ENCODE peak calls at places on chromosomes 3 and 15, in seven cellular contexts. One of them, this sample, is unnamed.
A peak's percentile ranks its signal among the peaks of the same experiment; 100 is the strongest.

GRCh38 chr15:48355377-48355776 is 24.1 kb downstream of the DUT start:
- DNase-seq in Peyer's patch: no peak
- DNase-seq in body of pancreas: no peak
- DNase-seq in fibroblast of mammary gland: peak; percentile 95
- DNase-seq in endothelial cell: no peak
- DNase-seq in HFFc6: no peak
- DNase-seq in BJ: no peak
- DNase-seq in this sample: no peak

GRCh38 chr3:52281980-52282801 is 3.7 kb upstream of the WDR82 start:
- DNase-seq in Peyer's patch: no peak
- DNase-seq in body of pancreas: no peak
- DNase-seq in fibroblast of mammary gland: peak; percentile 56
- DNase-seq in endothelial cell: no peak
- DNase-seq in HFFc6: peak; percentile 23
- DNase-seq in BJ: no peak
- DNase-seq in this sample: no peak

GRCh38 chr15:43795997-43796396 is 3.9 kb downstream of the SERF2 start:
- DNase-seq in Peyer's patch: no peak
- DNase-seq in body of pancreas: no peak
- DNase-seq in fibroblast of mammary gland: no peak
- DNase-seq in endothelial cell: no peak
- DNase-seq in HFFc6: no peak
- DNase-seq in BJ: no peak
- DNase-seq in this sample: no peak

GRCh38 chr3:112197131-112197530 is 64.1 kb upstream of the GCSAM start:
- DNase-seq in Peyer's patch: no peak
- DNase-seq in body of pancreas: no peak
- DNase-seq in fibroblast of mammary gland: no peak
- DNase-seq in endothelial cell: no peak
- DNase-seq in HFFc6: no peak
- DNase-seq in BJ: no peak
- DNase-seq in this sample: no peak

GRCh38 chr3:48492461-48493202 is 11.3 kb downstream of the SHISA5 start:
- DNase-seq in Peyer's patch: no peak
- DNase-seq in body of pancreas: no peak
- DNase-seq in fibroblast of mammary gland: peak; percentile 28
- DNase-seq in endothelial cell: no peak
- DNase-seq in HFFc6: no peak
- DNase-seq in BJ: peak; percentile 46
- DNase-seq in this sample: no peak

GRCh38 chr15:91921821-91922198 is 68.3 kb downstream of the SLCO3A1 start:
- DNase-seq in Peyer's patch: no peak
- DNase-seq in body of pancreas: no peak
- DNase-seq in fibroblast of mammary gland: peak; percentile 33
- DNase-seq in endothelial cell: no peak
- DNase-seq in HFFc6: no peak
- DNase-seq in BJ: no peak
- DNase-seq in this sample: no peak

GRCh38 chr3:24185738-24186384 is 240.8 kb downstream of the NR1D2 start:
- DNase-seq in Peyer's patch: no peak
- DNase-seq in body of pancreas: peak; percentile 60
- DNase-seq in fibroblast of mammary gland: peak; percentile 82
- DNase-seq in endothelial cell: peak; percentile 44
- DNase-seq in HFFc6: peak; percentile 53
- DNase-seq in BJ: no peak
- DNase-seq in this sample: no peak

GRCh38 chr15:68379759-68380290 is 52.1 kb downstream of the ITGA11 start:
- DNase-seq in Peyer's patch: no peak
- DNase-seq in body of pancreas: no peak
- DNase-seq in fibroblast of mammary gland: no peak
- DNase-seq in endothelial cell: no peak
- DNase-seq in HFFc6: no peak
- DNase-seq in BJ: no peak
- DNase-seq in this sample: peak; percentile 45

GRCh38 chr3:170490828-170491560 is 72.3 kb downstream of the CLDN11 start:
- DNase-seq in Peyer's patch: no peak
- DNase-seq in body of pancreas: no peak
- DNase-seq in fibroblast of mammary gland: no peak
- DNase-seq in endothelial cell: no peak
- DNase-seq in HFFc6: no peak
- DNase-seq in BJ: no peak
- DNase-seq in this sample: no peak

GRCh38 chr3:186523022-186523421 is 21.2 kb downstream of the CRYGS start:
- DNase-seq in Peyer's patch: no peak
- DNase-seq in body of pancreas: no peak
- DNase-seq in fibroblast of mammary gland: no peak
- DNase-seq in endothelial cell: no peak
- DNase-seq in HFFc6: no peak
- DNase-seq in BJ: no peak
- DNase-seq in this sample: no peak

GRCh38 chr3:158908187-158908762 is 106.4 kb downstream of the MFSD1 start:
- DNase-seq in Peyer's patch: no peak
- DNase-seq in body of pancreas: no peak
- DNase-seq in fibroblast of mammary gland: peak; percentile 6
- DNase-seq in endothelial cell: no peak
- DNase-seq in HFFc6: no peak
- DNase-seq in BJ: no peak
- DNase-seq in this sample: no peak
- TF ChIP-seq CTCF in Peyer's patch: no peak
- TF ChIP-seq CTCF in body of pancreas: no peak
- TF ChIP-seq CTCF in fibroblast of mammary gland: no peak
- TF ChIP-seq CTCF in endothelial cell: peak; percentile 45
- TF ChIP-seq CTCF in HFFc6: no peak
- TF ChIP-seq CTCF in BJ: no peak
- TF ChIP-seq CTCF in this sample: no peak

DNA sequence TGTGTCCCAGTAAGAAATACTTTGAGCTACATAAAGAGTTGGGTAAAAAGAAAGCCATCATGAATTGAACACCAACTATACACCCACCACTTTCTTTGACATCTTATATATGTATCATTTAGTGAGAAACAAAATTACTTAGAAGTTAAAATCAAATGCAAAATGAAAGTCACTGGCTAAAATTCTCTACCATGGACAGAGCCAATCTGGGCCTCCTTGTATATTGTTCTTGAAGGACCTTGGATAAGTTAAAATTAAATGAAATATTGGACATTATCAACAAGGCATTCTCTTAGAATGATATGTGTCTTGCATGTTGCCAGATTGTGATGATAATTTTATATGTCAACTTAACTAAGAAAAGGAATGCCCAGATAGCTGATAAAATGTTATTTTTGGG is 64.2 kb upstream of the CHL1 start:
- DNase-seq in Peyer's patch: no peak
- DNase-seq in body of pancreas: no peak
- DNase-seq in fibroblast of mammary gland: no peak
- DNase-seq in endothelial cell: no peak
- DNase-seq in HFFc6: no peak
- DNase-seq in BJ: no peak
- DNase-seq in this sample: no peak
- TF ChIP-seq CTCF in Peyer's patch: no peak
- TF ChIP-seq CTCF in body of pancreas: no peak
- TF ChIP-seq CTCF in fibroblast of mammary gland: no peak
- TF ChIP-seq CTCF in endothelial cell: no peak
- TF ChIP-seq CTCF in HFFc6: no peak
- TF ChIP-seq CTCF in BJ: no peak
- TF ChIP-seq CTCF in this sample: no peak

DNA sequence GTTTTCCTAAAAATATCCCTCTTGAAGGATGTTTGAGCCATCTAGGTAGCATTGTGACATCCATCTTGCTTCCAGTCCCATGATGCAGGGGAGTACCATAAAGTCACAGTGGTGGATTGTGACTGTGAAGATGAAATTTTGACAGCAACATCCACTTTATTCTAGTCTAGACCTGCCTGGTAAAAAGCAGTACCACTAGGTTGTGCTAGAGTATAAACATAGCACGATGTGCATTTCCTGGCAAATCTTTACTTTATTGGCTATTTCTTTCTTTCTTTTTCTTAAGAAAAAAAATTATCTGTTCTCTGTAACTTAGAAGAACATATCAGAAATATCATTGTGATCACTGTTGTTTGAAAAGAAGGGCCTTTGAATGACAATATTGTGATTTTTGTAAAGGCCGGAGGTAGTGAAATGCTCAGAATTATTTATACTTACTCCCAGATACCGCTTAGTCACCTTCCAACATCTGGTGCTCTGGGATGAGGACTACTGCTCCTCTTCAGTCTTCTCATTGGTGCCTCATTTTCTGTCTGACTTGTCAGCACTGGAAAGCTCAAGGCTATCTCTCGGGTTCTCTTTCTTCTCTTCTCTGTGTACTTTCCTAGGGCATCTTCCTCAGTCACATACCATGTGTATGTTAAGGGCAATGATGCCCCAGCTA is 35.6 kb downstream of the AGBL1 start:
- DNase-seq in Peyer's patch: no peak
- DNase-seq in body of pancreas: no peak
- DNase-seq in fibroblast of mammary gland: no peak
- DNase-seq in endothelial cell: no peak
- DNase-seq in HFFc6: no peak
- DNase-seq in BJ: no peak
- DNase-seq in this sample: no peak
- TF ChIP-seq CTCF in Peyer's patch: no peak
- TF ChIP-seq CTCF in body of pancreas: no peak
- TF ChIP-seq CTCF in fibroblast of mammary gland: no peak
- TF ChIP-seq CTCF in endothelial cell: no peak
- TF ChIP-seq CTCF in HFFc6: no peak
- TF ChIP-seq CTCF in BJ: no peak
- TF ChIP-seq CTCF in this sample: no peak

GRCh38 chr15:77112819-77113569 is 42.1 kb upstream of the TSPAN3 start:
- DNase-seq in Peyer's patch: no peak
- DNase-seq in body of pancreas: no peak
- DNase-seq in fibroblast of mammary gland: no peak
- DNase-seq in endothelial cell: no peak
- DNase-seq in HFFc6: no peak
- DNase-seq in BJ: no peak
- DNase-seq in this sample: no peak
- TF ChIP-seq CTCF in Peyer's patch: peak; percentile 35
- TF ChIP-seq CTCF in body of pancreas: no peak
- TF ChIP-seq CTCF in fibroblast of mammary gland: no peak
- TF ChIP-seq CTCF in endothelial cell: no peak
- TF ChIP-seq CTCF in HFFc6: peak; percentile 27
- TF ChIP-seq CTCF in BJ: no peak
- TF ChIP-seq CTCF in this sample: no peak

GRCh38 chr15:76333720-76334437 is 2.7 kb upstream of the ISL2 start:
- DNase-seq in Peyer's patch: no peak
- DNase-seq in body of pancreas: no peak
- DNase-seq in fibroblast of mammary gland: no peak
- DNase-seq in endothelial cell: no peak
- DNase-seq in HFFc6: no peak
- DNase-seq in BJ: no peak
- DNase-seq in this sample: no peak
- TF ChIP-seq CTCF in Peyer's patch: peak; percentile 24
- TF ChIP-seq CTCF in body of pancreas: no peak
- TF ChIP-seq CTCF in fibroblast of mammary gland: peak; percentile 28
- TF ChIP-seq CTCF in endothelial cell: no peak
- TF ChIP-seq CTCF in HFFc6: peak; percentile 75
- TF ChIP-seq CTCF in BJ: peak; percentile 36
- TF ChIP-seq CTCF in this sample: no peak

GRCh38 chr3:126490619-126491018 is 14.9 kb upstream of the ZXDC start:
- DNase-seq in Peyer's patch: no peak
- DNase-seq in body of pancreas: peak; percentile 39
- DNase-seq in fibroblast of mammary gland: no peak
- DNase-seq in endothelial cell: no peak
- DNase-seq in HFFc6: no peak
- DNase-seq in BJ: no peak
- DNase-seq in this sample: no peak
- TF ChIP-seq CTCF in Peyer's patch: no peak
- TF ChIP-seq CTCF in body of pancreas: peak; percentile 35
- TF ChIP-seq CTCF in fibroblast of mammary gland: no peak
- TF ChIP-seq CTCF in endothelial cell: no peak
- TF ChIP-seq CTCF in HFFc6: no peak
- TF ChIP-seq CTCF in BJ: no peak
- TF ChIP-seq CTCF in this sample: no peak

DNA sequence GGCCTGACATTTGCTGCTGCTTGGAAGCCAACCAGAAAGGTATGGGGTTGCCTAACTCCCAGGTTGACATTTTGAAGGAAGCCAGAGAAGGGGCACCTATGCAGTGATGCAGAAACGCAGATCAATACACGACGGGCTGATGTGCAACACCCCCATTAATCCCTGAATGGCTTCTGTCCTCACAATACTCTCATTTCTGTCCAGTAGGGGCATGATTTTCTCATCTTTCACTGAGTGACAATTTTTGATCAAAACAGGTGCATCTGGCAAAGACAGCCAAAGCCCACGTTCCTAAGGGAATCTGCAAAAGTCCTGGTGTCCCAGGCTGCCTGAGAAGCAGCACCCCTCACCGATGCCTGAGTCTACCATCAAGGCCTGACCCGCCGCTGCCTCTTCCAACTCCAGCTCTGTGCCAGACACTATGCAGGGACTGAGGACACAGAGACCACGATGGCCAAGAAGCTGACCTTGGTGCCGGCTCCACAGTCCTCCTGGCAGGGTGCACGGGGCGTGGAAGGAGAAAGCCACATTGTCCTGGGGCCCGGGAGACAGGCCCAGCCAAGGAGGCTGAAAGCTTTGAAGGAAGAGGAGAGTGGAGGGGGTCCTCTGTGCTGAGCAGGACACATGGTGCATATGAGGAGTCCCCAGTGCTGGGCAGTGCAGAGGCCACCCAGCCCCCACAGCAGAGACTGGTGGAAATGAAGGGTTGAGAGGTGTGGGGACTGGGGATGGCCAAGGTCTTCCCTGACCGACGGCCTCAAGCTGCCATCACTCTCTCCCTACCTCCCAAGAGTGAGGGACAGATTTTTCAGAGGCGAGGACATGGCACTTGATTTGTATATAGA is 159.6 kb downstream of the NUP210 start:
- DNase-seq in Peyer's patch: no peak
- DNase-seq in body of pancreas: no peak
- DNase-seq in fibroblast of mammary gland: no peak
- DNase-seq in endothelial cell: no peak
- DNase-seq in HFFc6: no peak
- DNase-seq in BJ: no peak
- DNase-seq in this sample: no peak
- TF ChIP-seq CTCF in Peyer's patch: no peak
- TF ChIP-seq CTCF in body of pancreas: no peak
- TF ChIP-seq CTCF in fibroblast of mammary gland: no peak
- TF ChIP-seq CTCF in endothelial cell: no peak
- TF ChIP-seq CTCF in HFFc6: peak; percentile 53
- TF ChIP-seq CTCF in BJ: peak; percentile 1
- TF ChIP-seq CTCF in this sample: no peak